ENCODE peak calls at places on chromosomes 4 and X, in six cellular contexts. Y is CD8-positive, alpha-beta T cell; N is foreskin fibroblast; X is aorta; W is Calu3; M is coronary artery. F is an unnamed sample.

GRCh38 chr4:38452009-38452408 is 212.0 kb upstream of the KLF3 start:
- DNase-seq in N (no peak), W (no peak), M (no peak), X (no peak), Y (no peak), F (no peak)

GRCh38 chr4:21948347-21949072 is at the start of gene KCNIP4:
- DNase-seq in N (peak; percentile 49), Y (no peak), W (no peak), X (no peak), M (no peak), F (peak; percentile 20)

GRCh38 chr4:123299212-123299651 is 97.4 kb upstream of the SPRY1 start:
- DNase-seq in X (no peak), N (peak; percentile 80), W (no peak), M (no peak), Y (no peak), F (no peak)

GRCh38 chr4:73684097-73684496 is 56.3 kb upstream of the CXCL8 start:
- DNase-seq in W (no peak), N (peak; percentile 63), X (no peak), Y (no peak), M (no peak), F (no peak)

GRCh38 chr4:173536808-173537429 is 6.9 kb upstream of the HAND2 start:
- DNase-seq in Y (no peak), X (no peak), W (no peak), N (no peak), M (no peak), F (no peak)

GRCh38 chrX:130682990-130683389 is 220.0 kb downstream of the ENOX2 start:
- DNase-seq in W (no peak), X (no peak), Y (no peak), M (no peak), N (peak; percentile 60), F (no peak)

GRCh38 chrX:116240446-116240845 is 69.9 kb downstream of the AGTR2 start:
- DNase-seq in M (no peak), N (peak; percentile 36), W (no peak), Y (no peak), X (no peak), F (no peak)

GRCh38 chrX:69705818-69706217 is 89.9 kb downstream of the EDA start:
- DNase-seq in Y (no peak), X (no peak), N (no peak), W (no peak), M (no peak), F (no peak)

GRCh38 chrX:120517936-120518335 is 42.8 kb downstream of the CUL4B start:
- DNase-seq in Y (no peak), M (no peak), W (peak; percentile 28), X (no peak), N (peak; percentile 79), F (no peak)

GRCh38 chr4:212438-213174 is 88.3 kb downstream of the ZNF718 start:
- DNase-seq in X (peak; percentile 87), M (peak; percentile 92), W (no peak), N (peak; percentile 94), Y (no peak), F (no peak)

GRCh38 chr4:128068927-128069326 is 7.8 kb downstream of the LARP1B start:
- DNase-seq in N (peak; percentile 46), M (no peak), Y (no peak), W (no peak), X (no peak), F (no peak)

GRCh38 chr4:113773014-113773413 is 11.5 kb upstream of the CAMK2D start:
- DNase-seq in W (no peak), X (no peak), Y (no peak), N (no peak), M (no peak), F (no peak)

GRCh38 chr4:126937342-126937741 is 695.4 kb upstream of the INTU start:
- DNase-seq in X (no peak), Y (no peak), N (no peak), W (no peak), M (no peak), F (no peak)

GRCh38 chr4:187357861-187358260 is 634.2 kb upstream of the FAT1 start:
- DNase-seq in X (no peak), M (no peak), Y (no peak), W (no peak), N (no peak), F (no peak)

GRCh38 chr4:5545271-5545670 is 163.1 kb downstream of the EVC2 start:
- DNase-seq in X (no peak), W (no peak), N (peak; percentile 7), M (no peak), Y (no peak), F (no peak)

GRCh38 chr4:73593631-73594241 is 26.5 kb downstream of the RASSF6 start:
- DNase-seq in X (no peak), Y (no peak), M (no peak), N (peak; percentile 70), W (no peak), F (no peak)

GRCh38 chr4:146545102-146545501 is 23.4 kb upstream of the SLC10A7 start:
- DNase-seq in M (no peak), X (no peak), N (peak; percentile 23), W (peak; percentile 17), Y (no peak), F (no peak)

GRCh38 chr4:183797041-183797444 is 108.1 kb upstream of the STOX2 start:
- DNase-seq in M (no peak), X (no peak), W (peak; percentile 57), Y (no peak), N (peak; percentile 4), F (no peak)

GRCh38 chrX:117990438-117990837 is 126.2 kb downstream of the KLHL13 start:
- DNase-seq in N (peak; percentile 68), W (no peak), M (no peak), Y (no peak), X (no peak), F (no peak)

GRCh38 chrX:9171841-9172240 is 137.9 kb upstream of the FAM9B start:
- DNase-seq in M (no peak), Y (no peak), X (no peak), W (no peak), N (peak; percentile 90), F (no peak)

GRCh38 chrX:40105016-40105790 is 7.4 kb upstream of the BCOR start:
- DNase-seq in W (peak; percentile 56), Y (peak; percentile 30), N (peak; percentile 58), X (peak; percentile 74), M (no peak), F (no peak)

GRCh38 chr4:118338518-118338917 is 14.3 kb downstream of the PRSS12 start:
- DNase-seq in N (no peak), X (no peak), M (no peak), Y (no peak), W (no peak), F (no peak)

F was measured in mesothelial cell of epicardium.